ENCODE peak calls at places on chromosomes 4 and X, in four cellular contexts. P is right lobe of liver, S is endothelial cell of umbilical vein, E is fibroblast of lung. O is an unnamed sample.

GRCh38 chr4:93684571-93684970 is 144.0 kb upstream of the ATOH1 start:
- DNase-seq in P (no peak), S (no peak), E (no peak), O (no peak)

GRCh38 chr4:74486905-74487304 is 42.0 kb downstream of the AREG start:
- DNase-seq in P (no peak), S (no peak), E (no peak), O (no peak)

GRCh38 chrX:19776753-19777152 is 110.6 kb downstream of the SH3KBP1 start:
- DNase-seq in P (no peak), S (no peak), E (no peak), O (no peak)

GRCh38 chr4:172708184-172708583 is 460.4 kb upstream of the GALNT7 start:
- DNase-seq in P (no peak), S (no peak), E (no peak), O (no peak)

GRCh38 chr4:115470763-115471162 is 357.3 kb upstream of the NDST4 start:
- DNase-seq in P (no peak), S (no peak), E (no peak), O (no peak)

GRCh38 chr4:98653006-98653405 is 5.4 kb downstream of the TSPAN5 start:
- DNase-seq in P (no peak), S (no peak), E (peak; percentile 80), O (peak; percentile 85)

GRCh38 chr4:83724488-83725060 is 188.7 kb downstream of the GPAT3 start:
- DNase-seq in P (no peak), S (no peak), E (no peak), O (no peak)

GRCh38 chr4:14196141-14196540 is 568.6 kb upstream of the BOD1L1 start:
- DNase-seq in P (no peak), S (peak; percentile 52), E (peak; percentile 79), O (no peak)

GRCh38 chrX:36414056-36414455 is 494.5 kb downstream of the CFAP47 start:
- DNase-seq in P (no peak), S (no peak), E (no peak), O (no peak)

GRCh38 chr4:54232151-54232688 is 3.1 kb downstream of the PDGFRA start:
- DNase-seq in P (no peak), S (no peak), E (peak; percentile 32), O (peak; percentile 44)

GRCh38 chr4:145904413-145905177 is 34.0 kb downstream of the ZNF827 start:
- DNase-seq in P (no peak), S (no peak), E (no peak), O (no peak)

GRCh38 chr4:83124079-83124780 is 9.7 kb upstream of the PLAC8 start:
- DNase-seq in P (no peak), S (no peak), E (no peak), O (no peak)

GRCh38 chrX:152819732-152820131 is 10.8 kb downstream of the CETN2 start:
- DNase-seq in P (no peak), S (no peak), E (peak; percentile 32), O (no peak)

GRCh38 chrX:39733745-39734144 is 364.0 kb downstream of the BCOR start:
- DNase-seq in P (no peak), S (no peak), E (no peak), O (no peak)

GRCh38 chr4:119597377-119597776 is 31.2 kb downstream of the PDE5A start:
- DNase-seq in P (no peak), S (no peak), E (no peak), O (no peak)

GRCh38 chr4:85084371-85085170 is 118.1 kb upstream of the WDFY3 start:
- DNase-seq in P (no peak), S (peak; percentile 67), E (peak; percentile 83), O (no peak)

GRCh38 chr4:104163820-104164219 is 330.9 kb downstream of the CXXC4 start:
- DNase-seq in P (no peak), S (no peak), E (no peak), O (no peak)

GRCh38 chrX:85685843-85686242 is 306.4 kb upstream of the POF1B start:
- DNase-seq in P (no peak), S (no peak), E (no peak), O (no peak)

GRCh38 chr4:23333946-23334878 is 555.6 kb downstream of the PPARGC1A start:
- DNase-seq in P (no peak), S (no peak), E (peak; percentile 98), O (no peak)

GRCh38 chr4:113692809-113693411 is 68.6 kb downstream of the CAMK2D start:
- DNase-seq in P (no peak), S (no peak), E (no peak), O (no peak)

GRCh38 chrX:13346646-13347045 is 26.8 kb upstream of the ATXN3L start:
- DNase-seq in P (no peak), S (no peak), E (no peak), O (no peak)

GRCh38 chr4:26325191-26325590 is 4.4 kb downstream of the RBPJ start:
- DNase-seq in P (no peak), S (no peak), E (peak; percentile 74), O (no peak)

GRCh38 chrX:149830192-149830873 is 48.6 kb downstream of the MAGEA9 start:
- DNase-seq in P (no peak), S (peak; percentile 2), E (peak; percentile 29), O (no peak)

GRCh38 chr4:8540991-8541390 is 39.2 kb upstream of the GPR78 start:
- DNase-seq in P (no peak), S (no peak), E (no peak), O (no peak)

GRCh38 chr4:77695769-77696168 is 90.1 kb downstream of the CXCL13 start:
- DNase-seq in P (no peak), S (peak; percentile 88), E (peak; percentile 95), O (no peak)

GRCh38 chrX:136907626-136908025 is 27.1 kb upstream of the RBMX start:
- DNase-seq in P (no peak), S (no peak), E (no peak), O (no peak)

GRCh38 chrX:34288782-34289181 is 156.7 kb upstream of the FAM47A start:
- DNase-seq in P (no peak), S (peak; percentile 85), E (no peak), O (no peak)

GRCh38 chrX:7515681-7516413 is 327.1 kb upstream of the VCX start:
- DNase-seq in P (no peak), S (no peak), E (no peak), O (no peak)

GRCh38 chr4:45350438-45350837 is 624.1 kb upstream of the GNPDA2 start:
- DNase-seq in P (no peak), S (no peak), E (peak; percentile 66), O (no peak)

GRCh38 chrX:48896611-48897011 is 957 bp downstream of the TIMM17B start:
- DNase-seq in P (no peak), S (no peak), E (peak; percentile 23), O (no peak)

GRCh38 chrX:74232859-74233258 is 71.1 kb upstream of the ZCCHC13 start:
- DNase-seq in P (no peak), S (peak; percentile 33), E (peak; percentile 25), O (no peak)

GRCh38 chrX:18640686-18641085 is 31.2 kb downstream of the RS1 start:
- DNase-seq in P (no peak), S (no peak), E (no peak), O (no peak)

GRCh38 chrX:70452143-70452733 is 7.6 kb downstream of the DLG3 start:
- DNase-seq in P (no peak), S (peak; percentile 39), E (peak; percentile 35), O (no peak)

DNA sequence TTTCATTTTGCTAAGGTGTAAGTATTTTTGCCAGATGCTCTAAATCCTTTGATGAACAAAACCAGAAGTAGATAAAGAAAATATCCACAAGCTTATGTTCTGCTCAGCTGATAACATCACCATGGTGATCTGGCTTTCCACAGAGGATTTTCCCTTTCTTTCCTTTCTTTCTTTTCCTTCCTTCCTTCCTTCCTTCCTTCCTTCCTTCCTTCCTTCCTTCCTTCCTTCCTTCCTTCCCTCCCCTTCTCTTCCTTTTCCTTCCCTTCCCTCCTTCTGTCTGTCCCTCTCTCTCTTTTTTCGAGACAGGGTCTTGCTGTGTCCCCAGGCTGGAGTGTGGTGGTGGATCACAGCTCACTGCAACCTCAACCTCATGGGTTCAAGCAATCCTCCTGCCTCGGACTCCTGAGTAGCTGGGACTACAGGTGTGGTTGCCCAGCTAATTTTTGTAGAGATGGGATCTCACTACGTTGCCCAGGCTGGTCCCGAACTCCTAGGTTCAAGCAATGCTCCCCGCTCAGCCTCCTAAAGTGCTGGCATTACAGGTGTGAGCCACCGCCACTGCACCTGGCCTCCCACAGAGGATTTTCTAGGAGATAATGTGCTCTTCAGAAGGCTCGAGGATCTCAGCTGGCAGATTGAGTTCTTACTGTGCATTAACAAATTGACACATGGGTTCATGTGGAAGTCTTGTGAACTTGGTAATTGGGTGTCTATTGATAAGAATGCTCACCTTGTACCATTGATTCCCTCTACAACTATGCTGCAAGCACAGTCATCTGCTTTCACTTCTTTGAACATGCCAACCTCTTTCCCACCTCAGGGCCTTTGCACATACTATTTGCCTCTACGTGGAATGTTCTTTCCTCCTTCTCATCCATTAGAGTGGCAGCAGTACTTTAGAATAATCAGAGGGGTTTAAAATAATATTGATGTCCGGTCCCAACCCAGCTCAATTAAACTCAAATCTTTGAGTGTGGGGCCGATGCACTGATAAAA is 1.4 kb upstream of the RHOH start:
- DNase-seq in P (no peak), S (no peak), E (no peak), O (no peak)
- H3K4me1 ChIP-seq in P (peaks cover 10% of the 10 kb centered on the region), S (peaks cover 4% of the 10 kb centered on the region), E (no peaks in the 10 kb centered on the region), O (peaks cover 16% of the 10 kb centered on the region)

DNA sequence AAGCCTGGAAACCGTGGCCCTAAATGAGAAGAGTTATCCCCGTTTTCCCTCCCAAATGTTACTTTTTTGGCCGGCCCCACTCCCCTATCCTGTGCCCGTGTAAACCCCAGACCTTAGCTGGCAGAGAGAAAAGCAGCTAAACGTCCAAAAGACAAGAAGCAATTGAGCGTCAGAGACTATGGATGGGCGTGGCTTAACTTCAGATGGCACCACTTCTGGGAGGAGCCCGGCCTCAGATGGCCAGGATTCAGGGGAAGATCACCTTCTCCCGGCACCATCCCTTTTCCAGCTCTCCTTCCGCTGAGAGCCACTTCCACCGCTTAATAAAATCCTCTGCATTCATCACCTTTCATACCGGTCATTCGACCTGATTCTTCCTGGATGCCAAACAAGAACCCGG is 350.1 kb upstream of the PCDH7 start:
- DNase-seq in P (no peak), S (no peak), E (no peak), O (no peak)
- H3K9me3 ChIP-seq in P (no peaks in the 10 kb centered on the region), S (no peaks in the 10 kb centered on the region), E (no peaks in the 10 kb centered on the region), O (no peaks in the 10 kb centered on the region)

DNA sequence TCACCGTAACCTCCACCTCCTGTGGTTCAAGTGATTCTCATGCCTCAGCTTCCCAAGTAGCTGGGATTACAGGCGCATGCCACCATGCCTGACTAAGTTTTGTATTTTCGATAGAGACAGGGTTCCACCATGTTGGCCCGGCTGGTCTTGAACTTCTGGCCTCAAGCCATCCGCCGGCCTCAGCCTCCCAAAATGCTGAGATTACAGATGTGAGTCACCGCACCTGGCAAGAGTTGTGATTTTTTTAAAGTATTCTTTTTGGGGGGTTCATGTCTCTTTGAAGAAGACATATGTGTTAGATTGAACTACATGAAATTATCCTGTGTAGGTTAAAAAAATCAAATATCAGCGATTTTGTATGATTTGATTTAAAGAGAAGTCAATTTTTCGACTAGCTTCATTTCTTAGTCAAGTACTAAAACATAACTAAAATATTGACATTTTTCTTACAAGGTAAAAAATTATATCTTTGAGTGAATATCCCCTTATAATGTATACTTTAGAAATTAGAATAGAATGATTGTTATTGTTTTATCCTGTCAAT is 60.3 kb upstream of the ANTXR2 start:
- DNase-seq in P (no peak), S (no peak), E (no peak), O (no peak)
- H3K4me1 ChIP-seq in P (no peaks in the 10 kb centered on the region), S (peaks cover 25% of the 10 kb centered on the region), E (peaks cover 4% of the 10 kb centered on the region), O (peaks cover 31% of the 10 kb centered on the region)

DNA sequence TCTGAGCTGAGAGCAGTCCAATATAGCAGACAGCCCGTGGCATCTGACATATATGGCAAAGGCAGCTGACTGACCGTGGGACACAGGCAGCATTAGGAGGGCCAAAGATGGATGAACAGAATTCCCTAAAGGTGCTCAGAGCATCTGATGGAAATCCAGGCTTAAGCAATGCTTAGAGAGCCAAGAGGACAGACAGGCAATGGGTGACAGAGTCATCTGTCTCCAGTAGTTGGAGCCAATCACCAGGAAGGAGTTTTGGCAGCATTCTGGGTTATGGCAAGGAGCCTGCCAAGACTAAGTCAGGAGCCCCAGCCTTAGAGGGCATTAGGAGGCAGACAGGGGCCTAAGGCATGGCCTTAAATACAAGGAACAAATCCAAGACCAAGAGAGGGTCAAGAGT is 153.3 kb upstream of the USP9X start:
- DNase-seq in P (no peak), S (no peak), E (no peak), O (no peak)
- H3K9me3 ChIP-seq in P (no peaks in the 10 kb centered on the region), S (no peaks in the 10 kb centered on the region), E (no peaks in the 10 kb centered on the region), O (no peaks in the 10 kb centered on the region)